ENCODE peak calls at places on chromosomes 11 and 22, in seven cellular contexts. One of them, this sample, is unnamed.

GRCh38 chr11:61902313-61902712 is 11.0 kb upstream of the FADS3 start:
- DNase-seq in SK-N-DZ: no peak
- DNase-seq in GM10248: no peak
- DNase-seq in stimulated activated CD4-positive, alpha-beta T cell treated with anti-CD3 and anti-CD28 coated beads, Interleukin-2, amount 100 ng/mL, for 48 hours: no peak
- DNase-seq in fibroblast of the aortic adventitia: no peak
- DNase-seq in T-helper 1 cell: no peak
- DNase-seq in activated naive CD4-positive, alpha-beta T cell treated with anti-CD3 and anti-CD28 coated beads for 36 hours: no peak
- DNase-seq in this sample: no peak

GRCh38 chr11:134821422-134821821 is 409.4 kb upstream of the B3GAT1 start:
- DNase-seq in SK-N-DZ: no peak
- DNase-seq in GM10248: no peak
- DNase-seq in stimulated activated CD4-positive, alpha-beta T cell treated with anti-CD3 and anti-CD28 coated beads, Interleukin-2, amount 100 ng/mL, for 48 hours: no peak
- DNase-seq in fibroblast of the aortic adventitia: no peak
- DNase-seq in T-helper 1 cell: no peak
- DNase-seq in activated naive CD4-positive, alpha-beta T cell treated with anti-CD3 and anti-CD28 coated beads for 36 hours: no peak
- DNase-seq in this sample: no peak

GRCh38 chr11:82732734-82733443 is 775 bp downstream of the FAM181B start:
- DNase-seq in SK-N-DZ: no peak
- DNase-seq in GM10248: no peak
- DNase-seq in stimulated activated CD4-positive, alpha-beta T cell treated with anti-CD3 and anti-CD28 coated beads, Interleukin-2, amount 100 ng/mL, for 48 hours: no peak
- DNase-seq in fibroblast of the aortic adventitia: no peak
- DNase-seq in T-helper 1 cell: no peak
- DNase-seq in activated naive CD4-positive, alpha-beta T cell treated with anti-CD3 and anti-CD28 coated beads for 36 hours: peak
- DNase-seq in this sample: peak

GRCh38 chr22:41576877-41577276 is 12.8 kb downstream of the PMM1 start:
- DNase-seq in SK-N-DZ: peak
- DNase-seq in GM10248: peak
- DNase-seq in stimulated activated CD4-positive, alpha-beta T cell treated with anti-CD3 and anti-CD28 coated beads, Interleukin-2, amount 100 ng/mL, for 48 hours: no peak
- DNase-seq in fibroblast of the aortic adventitia: peak
- DNase-seq in T-helper 1 cell: no peak
- DNase-seq in activated naive CD4-positive, alpha-beta T cell treated with anti-CD3 and anti-CD28 coated beads for 36 hours: peak
- DNase-seq in this sample: peak

GRCh38 chr11:114304969-114305368 is 8.8 kb downstream of the NNMT start:
- DNase-seq in SK-N-DZ: no peak
- DNase-seq in GM10248: no peak
- DNase-seq in stimulated activated CD4-positive, alpha-beta T cell treated with anti-CD3 and anti-CD28 coated beads, Interleukin-2, amount 100 ng/mL, for 48 hours: no peak
- DNase-seq in fibroblast of the aortic adventitia: peak
- DNase-seq in T-helper 1 cell: no peak
- DNase-seq in activated naive CD4-positive, alpha-beta T cell treated with anti-CD3 and anti-CD28 coated beads for 36 hours: no peak
- DNase-seq in this sample: no peak

GRCh38 chr11:87236368-87236767 is 198.6 kb downstream of the TMEM135 start:
- DNase-seq in SK-N-DZ: no peak
- DNase-seq in GM10248: no peak
- DNase-seq in stimulated activated CD4-positive, alpha-beta T cell treated with anti-CD3 and anti-CD28 coated beads, Interleukin-2, amount 100 ng/mL, for 48 hours: no peak
- DNase-seq in fibroblast of the aortic adventitia: no peak
- DNase-seq in T-helper 1 cell: no peak
- DNase-seq in activated naive CD4-positive, alpha-beta T cell treated with anti-CD3 and anti-CD28 coated beads for 36 hours: no peak
- DNase-seq in this sample: no peak

GRCh38 chr22:50192056-50192824 is 6.5 kb downstream of the TRABD start:
- DNase-seq in SK-N-DZ: no peak
- DNase-seq in GM10248: no peak
- DNase-seq in stimulated activated CD4-positive, alpha-beta T cell treated with anti-CD3 and anti-CD28 coated beads, Interleukin-2, amount 100 ng/mL, for 48 hours: no peak
- DNase-seq in fibroblast of the aortic adventitia: no peak
- DNase-seq in T-helper 1 cell: no peak
- DNase-seq in activated naive CD4-positive, alpha-beta T cell treated with anti-CD3 and anti-CD28 coated beads for 36 hours: no peak
- DNase-seq in this sample: no peak

GRCh38 chr11:69644071-69644961 is 3.4 kb downstream of the CCND1 start:
- DNase-seq in SK-N-DZ: peak
- DNase-seq in GM10248: no peak
- DNase-seq in stimulated activated CD4-positive, alpha-beta T cell treated with anti-CD3 and anti-CD28 coated beads, Interleukin-2, amount 100 ng/mL, for 48 hours: no peak
- DNase-seq in fibroblast of the aortic adventitia: peak
- DNase-seq in T-helper 1 cell: no peak
- DNase-seq in activated naive CD4-positive, alpha-beta T cell treated with anti-CD3 and anti-CD28 coated beads for 36 hours: no peak
- DNase-seq in this sample: no peak

GRCh38 chr11:81007046-81007445 is 1566.2 kb upstream of the TENM4 start:
- DNase-seq in SK-N-DZ: peak
- DNase-seq in GM10248: no peak
- DNase-seq in stimulated activated CD4-positive, alpha-beta T cell treated with anti-CD3 and anti-CD28 coated beads, Interleukin-2, amount 100 ng/mL, for 48 hours: no peak
- DNase-seq in fibroblast of the aortic adventitia: peak
- DNase-seq in T-helper 1 cell: no peak
- DNase-seq in activated naive CD4-positive, alpha-beta T cell treated with anti-CD3 and anti-CD28 coated beads for 36 hours: no peak
- DNase-seq in this sample: no peak

GRCh38 chr11:62119569-62119968 is 4.2 kb upstream of the INCENP start:
- DNase-seq in SK-N-DZ: no peak
- DNase-seq in GM10248: no peak
- DNase-seq in stimulated activated CD4-positive, alpha-beta T cell treated with anti-CD3 and anti-CD28 coated beads, Interleukin-2, amount 100 ng/mL, for 48 hours: no peak
- DNase-seq in fibroblast of the aortic adventitia: no peak
- DNase-seq in T-helper 1 cell: no peak
- DNase-seq in activated naive CD4-positive, alpha-beta T cell treated with anti-CD3 and anti-CD28 coated beads for 36 hours: no peak
- DNase-seq in this sample: no peak

GRCh38 chr22:27730649-27731433 is 70.7 kb downstream of the MN1 start:
- DNase-seq in SK-N-DZ: no peak
- DNase-seq in GM10248: no peak
- DNase-seq in stimulated activated CD4-positive, alpha-beta T cell treated with anti-CD3 and anti-CD28 coated beads, Interleukin-2, amount 100 ng/mL, for 48 hours: no peak
- DNase-seq in fibroblast of the aortic adventitia: no peak
- DNase-seq in T-helper 1 cell: no peak
- DNase-seq in activated naive CD4-positive, alpha-beta T cell treated with anti-CD3 and anti-CD28 coated beads for 36 hours: no peak
- DNase-seq in this sample: no peak

GRCh38 chr11:1470681-1471611 is 15.6 kb downstream of the MOB2 start:
- DNase-seq in SK-N-DZ: no peak
- DNase-seq in GM10248: no peak
- DNase-seq in stimulated activated CD4-positive, alpha-beta T cell treated with anti-CD3 and anti-CD28 coated beads, Interleukin-2, amount 100 ng/mL, for 48 hours: no peak
- DNase-seq in fibroblast of the aortic adventitia: no peak
- DNase-seq in T-helper 1 cell: no peak
- DNase-seq in activated naive CD4-positive, alpha-beta T cell treated with anti-CD3 and anti-CD28 coated beads for 36 hours: no peak
- DNase-seq in this sample: no peak

This sample was measured in H1.